ENCODE peak calls at places on chromosomes 12 and 14, in nine cellular contexts. A is cardiac muscle cell, B is lower lobe of right lung, P is upper lobe of right lung, R is psoas muscle, I is mammary epithelial cell, D is neural progenitor cell, V is thoracic aorta, M is colonic mucosa. C is an unnamed sample.

GRCh38 chr12:39467432-39467870 is 24.5 kb upstream of the KIF21A start:
- DNase-seq in A (no peak), B (no peak), P (no peak), R (no peak), I (no peak), D (no peak), V (no peak), M (no peak), C (no peak)

GRCh38 chr12:58349161-58349560 is 407.8 kb downstream of the ATP23 start:
- DNase-seq in A (no peak), B (no peak), P (no peak), R (no peak), I (no peak), D (no peak), V (no peak), M (no peak), C (no peak)

GRCh38 chr12:54300732-54301427 is at the start of gene NFE2:
- DNase-seq in A (peak; percentile 85), B (peak; percentile 86), P (peak; percentile 83), R (peak; percentile 46), I (peak; percentile 70), D (peak; percentile 94), V (no peak), M (peak; percentile 39), C (peak; percentile 71)

GRCh38 chr12:82593143-82593542 is 93.6 kb upstream of the TMTC2 start:
- DNase-seq in A (no peak), B (no peak), P (no peak), R (no peak), I (no peak), D (no peak), V (no peak), M (no peak), C (no peak)

GRCh38 chr14:103456167-103456835 is 66.3 kb downstream of the CKB start:
- DNase-seq in A (no peak), B (no peak), P (no peak), R (no peak), I (no peak), D (no peak), V (no peak), M (no peak), C (no peak)

GRCh38 chr14:95503365-95504134 is 12.9 kb downstream of the SYNE3 start:
- DNase-seq in A (no peak), B (no peak), P (no peak), R (no peak), I (no peak), D (no peak), V (no peak), M (no peak), C (no peak)

GRCh38 chr12:84507914-84508313 is 404.7 kb downstream of the SLC6A15 start:
- DNase-seq in A (no peak), B (no peak), P (no peak), R (no peak), I (no peak), D (no peak), V (no peak), M (no peak), C (no peak)

GRCh38 chr14:49464885-49465284 is 121.3 kb downstream of the RPS29 start:
- DNase-seq in A (peak; percentile 9), B (no peak), P (no peak), R (no peak), I (no peak), D (peak; percentile 72), V (no peak), M (no peak), C (peak; percentile 31)

GRCh38 chr14:68283378-68284123 is 464.0 kb downstream of the RAD51B start:
- DNase-seq in A (no peak), B (peak; percentile 51), P (no peak), R (peak; percentile 30), I (no peak), D (no peak), V (no peak), M (no peak), C (no peak)

GRCh38 chr12:52587563-52587962 is 13.7 kb downstream of the KRT72 start:
- DNase-seq in A (no peak), B (no peak), P (peak; percentile 62), R (no peak), I (no peak), D (no peak), V (no peak), M (no peak), C (no peak)

GRCh38 chr14:78327426-78328210 is 157.4 kb downstream of the NRXN3 start:
- DNase-seq in A (no peak), B (no peak), P (no peak), R (no peak), I (no peak), D (no peak), V (no peak), M (no peak), C (no peak)

GRCh38 chr12:42422785-42423184 is 96.8 kb downstream of the PPHLN1 start:
- DNase-seq in A (no peak), B (no peak), P (no peak), R (no peak), I (no peak), D (no peak), V (no peak), M (no peak), C (no peak)

GRCh38 chr12:49482095-49483051 is 56.5 kb upstream of the KCNH3 start:
- DNase-seq in A (no peak), B (no peak), P (no peak), R (no peak), I (peak; percentile 55), D (no peak), V (no peak), M (no peak), C (no peak)

GRCh38 chr14:38121280-38121679 is 86.4 kb upstream of the SSTR1 start:
- DNase-seq in A (no peak), B (no peak), P (no peak), R (no peak), I (no peak), D (no peak), V (no peak), M (no peak), C (no peak)

GRCh38 chr14:74961238-74961911 is 6.0 kb upstream of the PGF start:
- DNase-seq in A (no peak), B (no peak), P (no peak), R (no peak), I (no peak), D (no peak), V (no peak), M (no peak), C (no peak)

GRCh38 chr12:65019696-65020095 is 101.4 kb downstream of the WIF1 start:
- DNase-seq in A (no peak), B (no peak), P (no peak), R (no peak), I (no peak), D (no peak), V (no peak), M (no peak), C (no peak)

GRCh38 chr12:90029317-90029716 is 320.7 kb upstream of the ATP2B1 start:
- DNase-seq in A (no peak), B (no peak), P (no peak), R (no peak), I (no peak), D (no peak), V (no peak), M (no peak), C (no peak)

GRCh38 chr14:26276757-26277156 is 321.1 kb downstream of the NOVA1 start:
- DNase-seq in A (peak; percentile 48), B (no peak), P (no peak), R (no peak), I (no peak), D (peak; percentile 73), V (no peak), M (no peak), C (peak; percentile 35)

GRCh38 chr12:32587536-32588346 is 91.4 kb upstream of the DNM1L start:
- DNase-seq in A (no peak), B (no peak), P (no peak), R (no peak), I (no peak), D (no peak), V (no peak), M (no peak), C (no peak)

DNA sequence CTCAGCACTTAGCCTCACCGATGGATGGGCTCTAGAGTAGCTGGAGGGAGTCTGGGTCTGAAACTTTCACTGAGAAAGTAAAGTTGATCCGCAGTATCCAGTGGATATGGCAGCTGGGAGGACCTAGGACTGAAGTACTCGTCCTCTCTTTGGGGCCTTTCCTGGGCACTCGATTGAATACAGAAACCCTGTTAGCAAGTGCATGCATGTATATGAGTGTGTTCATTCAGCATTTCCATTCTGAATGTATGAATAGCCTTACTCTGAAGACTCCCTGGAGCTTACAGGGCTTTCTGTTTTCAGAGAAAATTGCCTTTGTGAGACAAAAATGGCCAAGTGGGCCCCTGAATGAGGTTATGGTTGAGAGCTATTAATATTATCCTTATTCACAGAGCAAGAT is 62.8 kb downstream of the DAD1 start:
- DNase-seq in A (no peak), B (no peak), P (no peak), R (no peak), I (no peak), D (no peak), V (no peak), M (no peak), C (no peak)
- H3K4me1 ChIP-seq in A (no peaks in the 10 kb centered on the region), B (no peaks in the 10 kb centered on the region), P (no peaks in the 10 kb centered on the region), R (no peaks in the 10 kb centered on the region), I (no peaks in the 10 kb centered on the region), D (no peaks in the 10 kb centered on the region), V (peaks cover 23% of the 10 kb centered on the region), M (no peaks in the 10 kb centered on the region), C (no peaks in the 10 kb centered on the region)

GRCh38 chr12:109134186-109134917 is 18.0 kb downstream of the ACACB start:
- DNase-seq in A (peak; percentile 36), B (no peak), P (peak; percentile 65), R (peak; percentile 73), I (peak; percentile 3), D (peak; percentile 63), V (no peak), M (no peak), C (no peak)
- H3K4me1 ChIP-seq in A (peaks cover 27% of the 10 kb centered on the region), B (peaks cover 10% of the 10 kb centered on the region), P (peaks cover 4% of the 10 kb centered on the region), R (peaks cover 70% of the 10 kb centered on the region), I (no peaks in the 10 kb centered on the region), D (peaks cover 6% of the 10 kb centered on the region), V (peaks cover 13% of the 10 kb centered on the region), M (no peaks in the 10 kb centered on the region), C (no peaks in the 10 kb centered on the region)

DNA sequence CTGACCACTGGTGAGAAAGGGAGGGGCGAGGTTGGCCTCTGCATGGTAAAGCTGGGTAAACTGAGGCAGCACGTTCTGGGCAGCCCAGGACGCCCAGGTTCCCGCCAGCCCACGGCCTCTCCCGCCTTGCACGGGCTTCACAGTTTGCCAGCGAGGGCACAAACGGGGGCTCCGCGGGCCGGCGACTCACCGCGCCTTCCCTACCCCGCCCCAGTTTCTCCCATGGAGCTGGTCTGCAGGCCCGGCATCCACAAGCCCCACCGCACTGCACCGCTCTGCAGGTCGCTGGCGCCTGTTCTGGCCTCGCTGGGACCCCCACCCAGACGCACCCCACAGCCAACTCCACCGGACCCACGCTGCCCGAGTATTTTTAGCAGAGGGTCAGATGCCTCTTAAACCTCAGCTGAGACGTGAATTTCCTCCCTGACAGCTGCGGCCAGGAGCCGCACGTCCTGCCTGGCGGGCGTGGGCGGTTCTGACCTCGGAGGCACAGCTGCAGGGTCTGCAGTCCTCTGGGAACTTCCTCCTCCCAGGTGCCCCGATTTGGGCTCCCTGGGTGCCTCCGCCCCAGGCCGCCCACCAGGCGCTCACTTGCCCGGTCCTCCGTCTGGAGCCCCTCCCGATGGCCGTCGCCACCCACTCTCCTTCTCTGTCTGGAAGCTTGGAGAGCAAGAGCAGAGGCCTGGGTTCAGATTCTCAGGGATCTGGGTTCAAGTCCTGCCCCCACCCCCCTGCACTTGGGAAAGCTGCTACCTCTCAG is 29.5 kb upstream of the INF2 start:
- DNase-seq in A (peak; percentile 24), B (no peak), P (peak; percentile 71), R (no peak), I (no peak), D (no peak), V (no peak), M (no peak), C (no peak)
- H3K4me1 ChIP-seq in A (no peaks in the 10 kb centered on the region), B (peaks cover 12% of the 10 kb centered on the region), P (peaks cover 5% of the 10 kb centered on the region), R (no peaks in the 10 kb centered on the region), I (peaks cover 5% of the 10 kb centered on the region), D (no peaks in the 10 kb centered on the region), V (peaks cover 16% of the 10 kb centered on the region), M (no peaks in the 10 kb centered on the region), C (no peaks in the 10 kb centered on the region)

GRCh38 chr14:69625299-69626131 is 14.1 kb downstream of the SUSD6 start:
- DNase-seq in A (no peak), B (peak; percentile 83), P (peak; percentile 83), R (peak; percentile 52), I (peak; percentile 46), D (no peak), V (peak; percentile 13), M (peak; percentile 48), C (no peak)
- H3K4me1 ChIP-seq in A (peaks cover 38% of the 10 kb centered on the region), B (peaks cover 90% of the 10 kb centered on the region), P (peaks cover 75% of the 10 kb centered on the region), R (peaks cover 71% of the 10 kb centered on the region), I (peaks cover 25% of the 10 kb centered on the region), D (peaks cover 23% of the 10 kb centered on the region), V (peaks cover 60% of the 10 kb centered on the region), M (peaks cover 9% of the 10 kb centered on the region), C (no peaks in the 10 kb centered on the region)